ENCODE peak calls at places on chromosomes 5 and 9, in ten cellular contexts. One of them, this sample, is unnamed.

GRCh38 chr9:16482764-16483163 is 387.7 kb downstream of the BNC2 start:
- DNase-seq in adipocyte: no peak
- DNase-seq in NCI-H774: no peak
- DNase-seq in substantia nigra: no peak
- DNase-seq in RCC 7860: no peak
- DNase-seq in GM13977: peak
- DNase-seq in stimulated activated CD4-positive, alpha-beta T cell treated with anti-CD3 and anti-CD28 coated beads, Interleukin-2, amount 100 ng/mL, for 48 hours: no peak
- DNase-seq in stimulated activated naive CD8-positive, alpha-beta T cell treated with anti-CD3 and anti-CD28 coated beads, Interleukin-15, Interleukin-2, amounts not matched to agents 100 U/mL and 50 U/mL, for 24 hours: no peak
- DNase-seq in tibial nerve: no peak
- DNase-seq in fibroblast of lung: peak
- DNase-seq in this sample: no peak

GRCh38 chr9:130908129-130908877 is 11.7 kb upstream of the QRFP start:
- DNase-seq in tibial nerve: no peak
- DNase-seq in RCC 7860: no peak
- DNase-seq in substantia nigra: no peak
- DNase-seq in adipocyte: no peak
- DNase-seq in stimulated activated naive CD8-positive, alpha-beta T cell treated with anti-CD3 and anti-CD28 coated beads, Interleukin-15, Interleukin-2, amounts not matched to agents 100 U/mL and 50 U/mL, for 24 hours: no peak
- DNase-seq in NCI-H774: no peak
- DNase-seq in stimulated activated CD4-positive, alpha-beta T cell treated with anti-CD3 and anti-CD28 coated beads, Interleukin-2, amount 100 ng/mL, for 48 hours: no peak
- DNase-seq in GM13977: no peak
- DNase-seq in fibroblast of lung: no peak
- DNase-seq in this sample: no peak

GRCh38 chr5:30102185-30102584 is 1091.3 kb upstream of the CDH6 start:
- DNase-seq in substantia nigra: no peak
- DNase-seq in NCI-H774: no peak
- DNase-seq in tibial nerve: no peak
- DNase-seq in fibroblast of lung: no peak
- DNase-seq in GM13977: no peak
- DNase-seq in RCC 7860: no peak
- DNase-seq in adipocyte: no peak
- DNase-seq in stimulated activated CD4-positive, alpha-beta T cell treated with anti-CD3 and anti-CD28 coated beads, Interleukin-2, amount 100 ng/mL, for 48 hours: no peak
- DNase-seq in stimulated activated naive CD8-positive, alpha-beta T cell treated with anti-CD3 and anti-CD28 coated beads, Interleukin-15, Interleukin-2, amounts not matched to agents 100 U/mL and 50 U/mL, for 24 hours: no peak
- DNase-seq in this sample: no peak

GRCh38 chr5:157574456-157575095 is 999 bp downstream of the ADAM19 start:
- DNase-seq in GM13977: no peak
- DNase-seq in stimulated activated naive CD8-positive, alpha-beta T cell treated with anti-CD3 and anti-CD28 coated beads, Interleukin-15, Interleukin-2, amounts not matched to agents 100 U/mL and 50 U/mL, for 24 hours: no peak
- DNase-seq in RCC 7860: no peak
- DNase-seq in stimulated activated CD4-positive, alpha-beta T cell treated with anti-CD3 and anti-CD28 coated beads, Interleukin-2, amount 100 ng/mL, for 48 hours: no peak
- DNase-seq in fibroblast of lung: no peak
- DNase-seq in NCI-H774: no peak
- DNase-seq in tibial nerve: no peak
- DNase-seq in adipocyte: peak
- DNase-seq in substantia nigra: no peak
- DNase-seq in this sample: no peak

GRCh38 chr9:4226331-4227250 is 73.3 kb downstream of the GLIS3 start:
- DNase-seq in stimulated activated naive CD8-positive, alpha-beta T cell treated with anti-CD3 and anti-CD28 coated beads, Interleukin-15, Interleukin-2, amounts not matched to agents 100 U/mL and 50 U/mL, for 24 hours: no peak
- DNase-seq in adipocyte: no peak
- DNase-seq in substantia nigra: no peak
- DNase-seq in tibial nerve: no peak
- DNase-seq in stimulated activated CD4-positive, alpha-beta T cell treated with anti-CD3 and anti-CD28 coated beads, Interleukin-2, amount 100 ng/mL, for 48 hours: no peak
- DNase-seq in RCC 7860: no peak
- DNase-seq in NCI-H774: no peak
- DNase-seq in fibroblast of lung: peak
- DNase-seq in GM13977: no peak
- DNase-seq in this sample: no peak

GRCh38 chr5:65774346-65774745 is 52.3 kb downstream of the NLN start:
- DNase-seq in stimulated activated naive CD8-positive, alpha-beta T cell treated with anti-CD3 and anti-CD28 coated beads, Interleukin-15, Interleukin-2, amounts not matched to agents 100 U/mL and 50 U/mL, for 24 hours: no peak
- DNase-seq in RCC 7860: peak
- DNase-seq in GM13977: peak
- DNase-seq in NCI-H774: no peak
- DNase-seq in stimulated activated CD4-positive, alpha-beta T cell treated with anti-CD3 and anti-CD28 coated beads, Interleukin-2, amount 100 ng/mL, for 48 hours: no peak
- DNase-seq in tibial nerve: no peak
- DNase-seq in fibroblast of lung: peak
- DNase-seq in substantia nigra: no peak
- DNase-seq in adipocyte: peak
- DNase-seq in this sample: no peak

GRCh38 chr9:93230601-93231000 is 46.7 kb downstream of the WNK2 start:
- DNase-seq in substantia nigra: no peak
- DNase-seq in stimulated activated CD4-positive, alpha-beta T cell treated with anti-CD3 and anti-CD28 coated beads, Interleukin-2, amount 100 ng/mL, for 48 hours: no peak
- DNase-seq in GM13977: no peak
- DNase-seq in adipocyte: no peak
- DNase-seq in RCC 7860: no peak
- DNase-seq in fibroblast of lung: no peak
- DNase-seq in stimulated activated naive CD8-positive, alpha-beta T cell treated with anti-CD3 and anti-CD28 coated beads, Interleukin-15, Interleukin-2, amounts not matched to agents 100 U/mL and 50 U/mL, for 24 hours: no peak
- DNase-seq in NCI-H774: no peak
- DNase-seq in tibial nerve: no peak
- DNase-seq in this sample: no peak

GRCh38 chr5:54024466-54024865 is 285.9 kb downstream of the ARL15 start:
- DNase-seq in GM13977: no peak
- DNase-seq in NCI-H774: no peak
- DNase-seq in RCC 7860: no peak
- DNase-seq in stimulated activated CD4-positive, alpha-beta T cell treated with anti-CD3 and anti-CD28 coated beads, Interleukin-2, amount 100 ng/mL, for 48 hours: no peak
- DNase-seq in fibroblast of lung: peak
- DNase-seq in substantia nigra: no peak
- DNase-seq in stimulated activated naive CD8-positive, alpha-beta T cell treated with anti-CD3 and anti-CD28 coated beads, Interleukin-15, Interleukin-2, amounts not matched to agents 100 U/mL and 50 U/mL, for 24 hours: no peak
- DNase-seq in adipocyte: peak
- DNase-seq in tibial nerve: no peak
- DNase-seq in this sample: no peak

GRCh38 chr5:59036274-59036961 is 453.5 kb downstream of the RAB3C start:
- DNase-seq in stimulated activated CD4-positive, alpha-beta T cell treated with anti-CD3 and anti-CD28 coated beads, Interleukin-2, amount 100 ng/mL, for 48 hours: no peak
- DNase-seq in substantia nigra: no peak
- DNase-seq in adipocyte: peak
- DNase-seq in fibroblast of lung: peak
- DNase-seq in RCC 7860: peak
- DNase-seq in tibial nerve: peak
- DNase-seq in stimulated activated naive CD8-positive, alpha-beta T cell treated with anti-CD3 and anti-CD28 coated beads, Interleukin-15, Interleukin-2, amounts not matched to agents 100 U/mL and 50 U/mL, for 24 hours: peak
- DNase-seq in NCI-H774: no peak
- DNase-seq in GM13977: no peak
- DNase-seq in this sample: peak

GRCh38 chr5:116137544-116138378 is 52.9 kb downstream of the COMMD10 start:
- DNase-seq in tibial nerve: peak
- DNase-seq in stimulated activated CD4-positive, alpha-beta T cell treated with anti-CD3 and anti-CD28 coated beads, Interleukin-2, amount 100 ng/mL, for 48 hours: no peak
- DNase-seq in NCI-H774: peak
- DNase-seq in GM13977: peak
- DNase-seq in fibroblast of lung: peak
- DNase-seq in RCC 7860: peak
- DNase-seq in adipocyte: peak
- DNase-seq in stimulated activated naive CD8-positive, alpha-beta T cell treated with anti-CD3 and anti-CD28 coated beads, Interleukin-15, Interleukin-2, amounts not matched to agents 100 U/mL and 50 U/mL, for 24 hours: no peak
- DNase-seq in substantia nigra: no peak
- DNase-seq in this sample: no peak

GRCh38 chr5:148909766-148910165 is 83.4 kb downstream of the ADRB2 start:
- DNase-seq in RCC 7860: no peak
- DNase-seq in tibial nerve: no peak
- DNase-seq in substantia nigra: no peak
- DNase-seq in NCI-H774: no peak
- DNase-seq in fibroblast of lung: no peak
- DNase-seq in GM13977: no peak
- DNase-seq in stimulated activated CD4-positive, alpha-beta T cell treated with anti-CD3 and anti-CD28 coated beads, Interleukin-2, amount 100 ng/mL, for 48 hours: no peak
- DNase-seq in stimulated activated naive CD8-positive, alpha-beta T cell treated with anti-CD3 and anti-CD28 coated beads, Interleukin-15, Interleukin-2, amounts not matched to agents 100 U/mL and 50 U/mL, for 24 hours: no peak
- DNase-seq in adipocyte: peak
- DNase-seq in this sample: no peak

GRCh38 chr9:98927724-98928123 is 16.0 kb upstream of the COL15A1 start:
- DNase-seq in RCC 7860: no peak
- DNase-seq in NCI-H774: no peak
- DNase-seq in stimulated activated naive CD8-positive, alpha-beta T cell treated with anti-CD3 and anti-CD28 coated beads, Interleukin-15, Interleukin-2, amounts not matched to agents 100 U/mL and 50 U/mL, for 24 hours: no peak
- DNase-seq in substantia nigra: no peak
- DNase-seq in stimulated activated CD4-positive, alpha-beta T cell treated with anti-CD3 and anti-CD28 coated beads, Interleukin-2, amount 100 ng/mL, for 48 hours: no peak
- DNase-seq in GM13977: no peak
- DNase-seq in adipocyte: no peak
- DNase-seq in fibroblast of lung: no peak
- DNase-seq in tibial nerve: no peak
- DNase-seq in this sample: no peak

GRCh38 chr5:612498-613424 is 621 bp downstream of the CEP72 start:
- DNase-seq in RCC 7860: no peak
- DNase-seq in adipocyte: peak
- DNase-seq in tibial nerve: no peak
- DNase-seq in stimulated activated CD4-positive, alpha-beta T cell treated with anti-CD3 and anti-CD28 coated beads, Interleukin-2, amount 100 ng/mL, for 48 hours: peak
- DNase-seq in stimulated activated naive CD8-positive, alpha-beta T cell treated with anti-CD3 and anti-CD28 coated beads, Interleukin-15, Interleukin-2, amounts not matched to agents 100 U/mL and 50 U/mL, for 24 hours: no peak
- DNase-seq in NCI-H774: no peak
- DNase-seq in substantia nigra: no peak
- DNase-seq in GM13977: peak
- DNase-seq in fibroblast of lung: peak
- DNase-seq in this sample: peak